ENCODE peak calls at places on chromosome 16, in four cellular contexts. T, Y, E and W are unnamed samples.

GRCh38 chr16:88535181-88535856 is 34.9 kb upstream of the ZC3H18 start:
- DNase-seq in T (no peak), E (peak), Y (no peak), W (peak)

GRCh38 chr16:2990891-2991290 is 10.6 kb upstream of the PKMYT1 start:
- DNase-seq in T (no peak), Y (no peak), E (peak), W (no peak)

GRCh38 chr16:68642436-68643064 is 2.6 kb upstream of the CDH3 start:
- DNase-seq in E (peak), T (no peak), Y (no peak), W (no peak)

GRCh38 chr16:87541004-87541881 is 48.4 kb upstream of the ZCCHC14 start:
- DNase-seq in E (peak), T (no peak), Y (no peak), W (no peak)

GRCh38 chr16:17258848-17259713 is 211.7 kb downstream of the XYLT1 start:
- DNase-seq in Y (no peak), E (peak), T (no peak), W (no peak)

GRCh38 chr16:86292942-86293341 is 217.4 kb upstream of the FOXF1 start:
- DNase-seq in E (no peak), Y (no peak), T (no peak), W (no peak)

GRCh38 chr16:2231016-2231931 is 5.0 kb upstream of the DNASE1L2 start:
- DNase-seq in Y (no peak), T (no peak), E (no peak), W (no peak)

GRCh38 chr16:839643-840408 is 39.3 kb upstream of the GNG13 start:
- DNase-seq in Y (no peak), T (no peak), E (peak), W (no peak)

GRCh38 chr16:17177242-17177967 is 293.4 kb downstream of the XYLT1 start:
- DNase-seq in Y (no peak), T (no peak), E (no peak), W (no peak)

GRCh38 chr16:2296662-2297505 is 29.0 kb upstream of the RNPS1 start:
- DNase-seq in E (peak), T (no peak), Y (no peak), W (peak)

GRCh38 chr16:1984347-1985225 is 593 bp downstream of the GFER start:
- DNase-seq in E (peak), Y (no peak), T (no peak), W (no peak)

GRCh38 chr16:82843606-82844271 is 217.0 kb downstream of the CDH13 start:
- DNase-seq in T (no peak), E (no peak), Y (no peak), W (no peak)

GRCh38 chr16:73196670-73197069 is 148.7 kb upstream of the ZFHX3 start:
- DNase-seq in Y (no peak), T (peak), E (peak), W (peak)

GRCh38 chr16:63617047-63617989 is 1504.5 kb downstream of the CDH11 start:
- DNase-seq in E (peak), Y (no peak), T (no peak), W (peak)

GRCh38 chr16:49921791-49922456 is 66.0 kb upstream of the ZNF423 start:
- DNase-seq in Y (peak), E (peak), T (peak), W (peak)

GRCh38 chr16:58076514-58076913 is 51.0 kb downstream of the MMP15 start:
- DNase-seq in Y (no peak), E (no peak), T (no peak), W (no peak)

GRCh38 chr16:84916156-84916555 is 95.2 kb downstream of the ZDHHC7 start:
- DNase-seq in T (no peak), Y (no peak), E (no peak), W (no peak)

GRCh38 chr16:57998484-57998883 is 2.0 kb downstream of the ZNF319 start:
- DNase-seq in Y (peak), E (peak), T (no peak), W (no peak)

GRCh38 chr16:1012722-1013592 is 31.4 kb downstream of the SOX8 start:
- DNase-seq in Y (no peak), E (peak), T (no peak), W (no peak)

GRCh38 chr16:80123189-80123588 is 417.6 kb upstream of the DYNLRB2 start:
- DNase-seq in T (no peak), Y (no peak), E (no peak), W (no peak)

GRCh38 chr16:48284772-48285409 is 37.6 kb upstream of the ABCC11 start:
- DNase-seq in T (no peak), E (no peak), Y (no peak), W (no peak)

GRCh38 chr16:30350134-30350871 is 4.8 kb downstream of the CD2BP2 start:
- DNase-seq in E (no peak), T (no peak), Y (no peak), W (no peak)